ENCODE peak calls at places on chromosomes 11 and 22, in nine cellular contexts. L is naive thymus-derived CD4-positive, alpha-beta T cell; U is CD8-positive, alpha-beta memory T cell; Q is OCI-LY7; Z is body of pancreas; H is cardiac muscle cell; R is ascending aorta; G is thoracic aorta; X is colonic mucosa. P is an unnamed sample. For H3K36me3, the result is how much of the 10 kb centered on the place peaks cover.

GRCh38 chr22:46641829-46642266 is 21.7 kb downstream of the GRAMD4 start:
- DNase-seq in U (no peak), Q (no peak), G (no peak), X (no peak), H (peak), L (no peak), Z (no peak), R (no peak), P (no peak)

GRCh38 chr11:121586727-121587126 is 134.0 kb upstream of the SORL1-AS1 start:
- DNase-seq in L (no peak), H (no peak), X (peak), G (no peak), R (no peak), Q (no peak), U (no peak), Z (no peak), P (no peak)

GRCh38 chr22:48366056-48366455 is 1461.6 kb downstream of the BRD1 start:
- DNase-seq in X (no peak), H (no peak), Z (no peak), R (peak), G (no peak), U (no peak), Q (no peak), L (no peak), P (no peak)

GRCh38 chr11:12680246-12680939 is 6.2 kb downstream of the TEAD1 start:
- DNase-seq in G (peak), Q (no peak), R (peak), X (peak), Z (peak), U (no peak), H (peak), L (no peak), P (peak)

GRCh38 chr22:38238519-38239051 is 34.2 kb downstream of the TMEM184B start:
- DNase-seq in L (no peak), Z (peak), X (no peak), R (no peak), U (no peak), H (peak), Q (no peak), G (no peak), P (no peak)

GRCh38 chr11:20161923-20162322 is 1.6 kb upstream of the DBX1 start:
- DNase-seq in G (no peak), X (no peak), L (no peak), Z (no peak), Q (no peak), U (no peak), R (no peak), H (no peak), P (no peak)

GRCh38 chr11:63518548-63518947 is 12.7 kb downstream of the LGALS12 start:
- DNase-seq in G (no peak), L (no peak), R (no peak), X (no peak), U (no peak), H (peak), Z (no peak), Q (no peak), P (peak)

GRCh38 chr11:43589601-43590250 is 90.8 kb upstream of the HSD17B12 start:
- DNase-seq in H (no peak), X (no peak), Q (no peak), R (no peak), L (no peak), G (no peak), Z (no peak), U (no peak), P (no peak)

GRCh38 chr22:45318168-45318557 is 8.4 kb downstream of the FAM118A start:
- DNase-seq in Z (peak), G (peak), X (peak), Q (peak), L (peak), H (peak), R (peak), U (peak), P (peak)

GRCh38 chr22:35830305-35830704 is 112.6 kb downstream of the APOL5 start:
- DNase-seq in U (no peak), R (no peak), H (no peak), X (no peak), Q (no peak), Z (no peak), L (no peak), G (no peak), P (no peak)

GRCh38 chr22:33476716-33477115 is 418.5 kb upstream of the SYN3 start:
- DNase-seq in R (no peak), U (no peak), Z (no peak), H (no peak), Q (no peak), X (no peak), L (no peak), G (no peak), P (peak)

GRCh38 chr11:18790820-18791174 is 801 bp downstream of the PTPN5 start:
- DNase-seq in L (no peak), U (no peak), Q (no peak), R (no peak), H (no peak), X (no peak), Z (no peak), G (no peak), P (no peak)

GRCh38 chr11:65188486-65188885 is 6.8 kb downstream of the CAPN1 start:
- DNase-seq in G (no peak), H (no peak), Z (no peak), X (no peak), Q (no peak), L (no peak), U (no peak), R (no peak), P (no peak)

GRCh38 chr11:71263391-71263790 is 11.0 kb upstream of the SHANK2 start:
- DNase-seq in Z (no peak), R (no peak), G (no peak), H (no peak), Q (no peak), X (no peak), L (no peak), U (no peak), P (peak)

GRCh38 chr22:49101873-49102272 is 725.8 kb downstream of the BRD1 start:
- DNase-seq in U (no peak), R (no peak), Z (no peak), L (no peak), H (no peak), X (no peak), Q (no peak), G (no peak), P (no peak)

GRCh38 chr11:73140213-73141030 is 1.7 kb downstream of the FCHSD2 start:
- DNase-seq in U (no peak), H (peak), Q (peak), G (no peak), L (no peak), X (peak), Z (no peak), R (peak), P (peak)

GRCh38 chr11:12164061-12165014 is 53.9 kb downstream of the MICAL2 start:
- DNase-seq in U (no peak), G (no peak), R (peak), H (peak), Z (no peak), X (no peak), L (no peak), Q (no peak), P (peak)

GRCh38 chr11:60767388-60767811 is 10.7 kb downstream of the MS4A15 start:
- DNase-seq in Z (no peak), Q (no peak), L (peak), R (no peak), X (no peak), H (no peak), U (no peak), G (no peak), P (no peak)

GRCh38 chr11:89182773-89183172 is 5.1 kb downstream of the TYR start:
- DNase-seq in Z (no peak), G (no peak), X (no peak), R (no peak), H (no peak), L (no peak), U (no peak), Q (no peak), P (no peak)

GRCh38 chr11:109735139-109735538 is 313.1 kb downstream of the C11orf87 start:
- DNase-seq in Q (no peak), X (no peak), G (no peak), R (no peak), U (no peak), L (no peak), Z (no peak), H (no peak), P (no peak)

GRCh38 chr22:18104566-18104965 is 6.0 kb upstream of the TUBA8 start:
- DNase-seq in L (no peak), Z (no peak), G (no peak), X (no peak), U (no peak), Q (peak), R (no peak), H (peak), P (peak)

GRCh38 chr11:126403039-126403438 is 47.6 kb downstream of the ST3GAL4 start:
- DNase-seq in X (peak), L (no peak), H (no peak), U (no peak), Q (no peak), Z (no peak), G (no peak), R (no peak), P (no peak)

GRCh38 chr11:56045538-56045937 is 18.1 kb downstream of the OR5AS1 start:
- DNase-seq in Z (no peak), U (no peak), H (no peak), G (no peak), R (no peak), L (no peak), X (no peak), Q (no peak), P (no peak)

GRCh38 chr11:57456960-57457642 is 3.2 kb upstream of the RTN4RL2 start:
- DNase-seq in Q (peak), H (peak), X (peak), G (peak), U (peak), Z (peak), R (peak), L (peak), P (peak)

GRCh38 chr11:91366816-91367215 is 857.8 kb upstream of the FAT3 start:
- DNase-seq in U (no peak), R (no peak), L (no peak), Q (no peak), G (no peak), Z (no peak), X (no peak), H (no peak), P (no peak)

GRCh38 chr11:91366186-91366585 is 858.4 kb upstream of the FAT3 start:
- DNase-seq in Q (no peak), G (no peak), L (no peak), X (no peak), Z (no peak), U (no peak), R (no peak), H (no peak), P (no peak)
- H3K4me3 ChIP-seq in Q (no peak), G (no peak), L (no peak), X (no peak), Z (no peak), U (no peak), R (no peak), H (no peak), P (no peak)

GRCh38 chr11:134049303-134049702 is 19.6 kb upstream of the JAM3 start:
- DNase-seq in R (peak), H (no peak), Z (no peak), G (no peak), L (no peak), U (no peak), X (no peak), Q (peak), P (no peak)

GRCh38 chr11:134046681-134047449 is 22.0 kb upstream of the JAM3 start:
- DNase-seq in Q (no peak), U (no peak), X (no peak), L (no peak), Z (no peak), R (no peak), H (no peak), G (no peak), P (no peak)

GRCh38 chr11:134047586-134047999 is 21.3 kb upstream of the JAM3 start:
- DNase-seq in Q (no peak), R (peak), L (no peak), U (no peak), Z (peak), G (peak), X (peak), H (peak), P (peak)

GRCh38 chr11:134045799-134046635 is 22.9 kb upstream of the JAM3 start:
- DNase-seq in H (peak), X (no peak), G (no peak), L (no peak), R (no peak), U (no peak), Z (no peak), Q (no peak), P (no peak)

DNA sequence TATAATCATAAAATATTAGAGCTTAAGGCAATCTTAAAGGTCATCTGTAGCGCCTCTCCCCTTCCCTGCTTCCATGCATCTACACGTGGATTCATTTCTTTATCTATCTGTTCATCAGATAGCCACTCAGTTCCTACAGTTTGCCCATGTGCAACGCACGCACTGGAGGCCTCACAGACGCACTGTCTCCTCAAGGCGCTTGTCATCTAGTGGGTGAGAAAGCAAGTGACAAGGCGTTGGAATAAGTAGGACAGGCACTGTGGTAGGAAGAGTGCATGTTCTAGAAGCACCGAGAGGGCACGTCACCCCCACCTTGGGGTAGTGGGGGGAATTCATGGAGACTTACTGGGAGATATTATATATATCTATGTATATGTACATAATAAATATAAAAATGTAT is 20.8 kb upstream of the JAM3 start:
- DNase-seq in R (no peak), G (no peak), U (no peak), Z (no peak), X (no peak), H (no peak), L (no peak), Q (no peak), P (no peak)
- H3K27ac ChIP-seq in R (peak), G (peak), U (no peak), Z (no peak), X (no peak), H (no peak), L (no peak), Q (no peak), P (no peak)

DNA sequence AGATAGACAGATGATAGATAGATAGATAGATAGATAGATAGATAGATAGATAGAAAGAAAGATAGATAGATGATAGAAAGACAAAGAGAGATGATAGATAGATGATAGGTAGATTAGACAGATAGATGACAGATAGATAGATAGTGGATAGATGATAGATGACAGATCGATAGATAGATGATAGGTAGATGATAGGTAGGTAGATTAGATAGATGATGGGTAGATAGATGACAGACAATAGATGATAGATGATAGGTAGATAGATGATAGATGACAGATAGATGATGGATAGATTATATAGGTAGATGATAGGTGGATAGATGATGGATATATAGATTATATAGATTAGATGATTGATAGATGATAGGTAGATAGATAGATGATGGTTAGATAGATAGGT is 4.3 kb downstream of the LZTR1 start:
- DNase-seq in Z (no peak), G (no peak), H (no peak), L (no peak), X (no peak), U (no peak), R (no peak), Q (no peak), P (no peak)
- H3K36me3 ChIP-seq in Z (under half), G (under half), H (under half), L (under half), X (under half), U (under half), R (under half), Q (under half), P (half or more)

DNA sequence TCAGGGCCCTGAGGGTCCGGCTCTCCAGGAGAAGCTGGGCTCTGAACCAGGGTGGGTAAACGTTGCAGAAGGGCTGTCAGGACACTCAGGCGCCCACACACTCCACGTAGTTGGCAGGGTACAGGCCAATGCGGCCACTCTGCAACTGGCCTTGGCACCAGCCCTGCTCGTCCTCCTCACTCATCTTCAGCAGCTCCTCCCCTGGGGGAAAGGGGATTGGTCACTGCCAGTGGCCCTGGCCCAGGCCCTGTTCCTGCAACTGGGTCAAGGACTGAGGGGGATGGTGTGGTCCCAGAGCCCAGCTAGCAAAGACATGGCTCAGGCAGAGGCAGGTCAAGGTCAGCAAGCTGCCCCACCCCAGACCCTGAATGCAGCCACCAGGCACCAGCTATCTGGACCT is 1.2 kb upstream of the ARFGAP2 start:
- DNase-seq in H (no peak), U (no peak), G (no peak), Q (no peak), L (no peak), R (no peak), X (no peak), Z (no peak), P (no peak)
- H3K4me3 ChIP-seq in H (no peak), U (peak), G (peak), Q (peak), L (peak), R (peak), X (peak), Z (no peak), P (no peak)

GRCh38 chr22:32217465-32217864 is 12.6 kb upstream of the RFPL2 start:
- DNase-seq in X (no peak), Z (no peak), R (no peak), L (no peak), Q (no peak), U (no peak), H (no peak), G (no peak), P (no peak)

GRCh38 chr22:32219030-32219429 is 14.2 kb upstream of the RFPL2 start:
- DNase-seq in X (no peak), H (no peak), U (no peak), R (no peak), Z (no peak), G (no peak), Q (no peak), L (no peak), P (no peak)

GRCh38 chr22:32218470-32218869 is 13.6 kb upstream of the RFPL2 start:
- DNase-seq in G (no peak), X (no peak), R (no peak), U (no peak), Z (no peak), H (no peak), L (no peak), Q (no peak), P (no peak)
- H3K27ac ChIP-seq in G (no peak), X (no peak), R (no peak), U (no peak), Z (no peak), H (no peak), L (no peak), Q (no peak), P (no peak)

GRCh38 chr11:78197816-78198215 is 9.1 kb downstream of the USP35 start:
- DNase-seq in L (no peak), G (no peak), H (no peak), X (no peak), Z (no peak), R (no peak), U (no peak), Q (no peak), P (no peak)
- H3K36me3 ChIP-seq in L (under half), G (under half), H (under half), X (under half), Z (under half), R (half or more), U (under half), Q (under half), P (under half)

DNA sequence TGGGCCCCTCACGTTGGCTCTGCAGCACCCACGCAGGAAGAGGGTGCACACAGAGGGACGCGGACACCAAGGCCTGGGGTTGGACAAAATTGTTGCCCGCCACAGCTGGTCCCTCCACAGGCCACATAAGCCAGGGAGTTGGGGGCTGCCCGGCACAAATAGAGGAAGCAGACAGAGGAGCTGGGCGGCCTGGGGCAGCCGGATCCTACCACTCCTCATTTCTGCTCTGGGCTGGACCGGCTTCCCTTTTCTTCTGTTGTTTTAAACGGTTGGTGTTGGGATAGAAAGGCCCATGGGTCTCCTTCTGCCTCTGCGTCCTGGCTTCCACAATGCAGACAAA is 36.4 kb upstream of the LINC01488 start:
- DNase-seq in Q (no peak), R (no peak), G (no peak), U (no peak), Z (no peak), H (no peak), L (no peak), X (no peak), P (no peak)
- H3K4me3 ChIP-seq in Q (no peak), R (no peak), G (no peak), U (no peak), Z (no peak), H (no peak), L (no peak), X (no peak), P (no peak)

GRCh38 chr11:27509953-27510352 is 3.4 kb upstream of the LIN7C start:
- DNase-seq in R (no peak), L (no peak), X (no peak), H (no peak), G (no peak), Q (no peak), Z (no peak), U (no peak), P (no peak)

GRCh38 chr11:27506200-27507182 is at the start of gene LIN7C:
- DNase-seq in G (peak), Q (peak), R (peak), U (peak), L (peak), X (peak), Z (peak), H (peak), P (peak)

GRCh38 chr11:27507561-27508322 is 1.2 kb upstream of the LIN7C start:
- DNase-seq in R (no peak), H (peak), U (no peak), L (no peak), Q (no peak), Z (no peak), G (no peak), X (no peak), P (no peak)

GRCh38 chr11:27501102-27501501 is 5.5 kb downstream of the LIN7C start:
- DNase-seq in Q (no peak), L (no peak), H (no peak), U (no peak), G (no peak), Z (no peak), R (no peak), X (no peak), P (no peak)

GRCh38 chr11:27505781-27506180 is 788 bp downstream of the LIN7C start:
- DNase-seq in Q (no peak), L (no peak), Z (no peak), R (no peak), U (no peak), G (no peak), H (peak), X (no peak), P (no peak)
- H3K27ac ChIP-seq in Q (peak), L (peak), Z (no peak), R (peak), U (peak), G (peak), H (peak), X (peak), P (peak)

GRCh38 chr22:42630211-42630610 is 10.2 kb downstream of the ATP5MGL start:
- DNase-seq in G (no peak), X (no peak), U (no peak), L (no peak), Z (no peak), H (no peak), R (no peak), Q (no peak), P (no peak)

GRCh38 chr22:42633013-42633412 is 7.4 kb downstream of the ATP5MGL start:
- DNase-seq in Z (no peak), U (no peak), G (no peak), R (no peak), L (no peak), H (no peak), Q (no peak), X (no peak), P (no peak)

GRCh38 chr22:42635531-42635930 is 4.9 kb downstream of the ATP5MGL start:
- DNase-seq in R (peak), L (no peak), Q (no peak), G (peak), H (peak), U (no peak), X (peak), Z (no peak), P (peak)

GRCh38 chr22:42630901-42631602 is 9.3 kb downstream of the ATP5MGL start:
- DNase-seq in U (no peak), H (no peak), G (no peak), Q (no peak), Z (no peak), X (no peak), R (no peak), L (no peak), P (no peak)

GRCh38 chr22:42632096-42632495 is 8.3 kb downstream of the ATP5MGL start:
- DNase-seq in H (no peak), L (no peak), G (no peak), Q (no peak), Z (no peak), R (no peak), X (no peak), U (no peak), P (no peak)
- H3K36me3 ChIP-seq in H (under half), L (under half), G (half or more), Q (half or more), Z (under half), R (half or more), X (under half), U (under half), P (half or more)

GRCh38 chr11:3905080-3905953 is 49.9 kb downstream of the STIM1 start:
- DNase-seq in L (peak), R (no peak), G (no peak), Z (peak), U (peak), Q (no peak), H (peak), X (peak), P (peak)
- H3K4me3 ChIP-seq in L (no peak), R (no peak), G (no peak), Z (no peak), U (no peak), Q (no peak), H (no peak), X (no peak), P (no peak)